ENCODE peak calls at places on chromosomes 2 and 18, in eight cellular contexts. D, C, F, Q, R, K, J and W are unnamed samples. For H3K4me1 and H3K36me3, the result is how much of the 10 kb centered on the place peaks cover.

GRCh38 chr18:7567487-7568425 is 640 bp downstream of the PTPRM start:
- DNase-seq in F (peak), K (no peak), R (peak), Q (no peak), C (peak), D (peak), J (peak), W (peak)

GRCh38 chr18:12943200-12943599 is 4.6 kb upstream of the SEH1L start:
- DNase-seq in R (no peak), Q (no peak), J (no peak), C (no peak), D (no peak), F (no peak), K (no peak), W (no peak)

GRCh38 chr18:52422985-52423601 is 83.1 kb downstream of the DCC start:
- DNase-seq in R (no peak), C (no peak), F (no peak), D (no peak), Q (no peak), J (no peak), K (no peak), W (no peak)

GRCh38 chr18:62637807-62638687 is 77.3 kb upstream of the PHLPP1 start:
- DNase-seq in Q (peak), K (no peak), J (no peak), C (no peak), D (peak), F (no peak), R (no peak), W (no peak)

GRCh38 chr2:28368417-28368798 is 24.2 kb upstream of the FOSL2 start:
- DNase-seq in K (no peak), J (no peak), F (no peak), C (no peak), R (no peak), Q (no peak), D (peak), W (no peak)

GRCh38 chr2:31004252-31004651 is 134.0 kb downstream of the GALNT14 start:
- DNase-seq in R (no peak), F (no peak), D (no peak), Q (no peak), C (no peak), J (no peak), K (no peak), W (no peak)

GRCh38 chr2:136787970-136788369 is 22.6 kb downstream of the THSD7B start:
- DNase-seq in F (no peak), K (no peak), R (no peak), D (no peak), J (no peak), C (no peak), Q (no peak), W (no peak)

GRCh38 chr2:240901986-240902614 is 4.0 kb upstream of the CROCC2 start:
- DNase-seq in C (no peak), K (no peak), J (peak), Q (no peak), D (no peak), F (no peak), R (no peak), W (no peak)

GRCh38 chr18:37634516-37634915 is 68.9 kb upstream of the CELF4 start:
- DNase-seq in K (peak), D (no peak), C (no peak), F (no peak), R (no peak), Q (no peak), J (no peak), W (no peak)

GRCh38 chr2:34447097-34447496 is 848.0 kb upstream of the FAM98A start:
- DNase-seq in F (no peak), C (no peak), D (peak), Q (no peak), R (no peak), K (no peak), J (no peak), W (no peak)

GRCh38 chr2:190988910-190989309 is 25.1 kb downstream of the STAT1 start:
- DNase-seq in D (no peak), J (no peak), Q (no peak), C (no peak), K (no peak), R (no peak), F (no peak), W (no peak)

GRCh38 chr2:74317696-74318095 is 25.5 kb downstream of the SLC4A5 start:
- DNase-seq in K (no peak), D (no peak), F (no peak), J (no peak), Q (no peak), C (no peak), R (no peak), W (no peak)

GRCh38 chr2:37665038-37665437 is 6.4 kb downstream of the CDC42EP3 start:
- DNase-seq in D (no peak), Q (no peak), J (no peak), R (no peak), F (no peak), K (no peak), C (no peak), W (no peak)

GRCh38 chr2:35410431-35411061 is 945.0 kb upstream of the CRIM1 start:
- DNase-seq in D (peak), J (peak), Q (no peak), K (no peak), R (peak), C (no peak), F (peak), W (peak)

GRCh38 chr18:8962906-8963635 is 139.4 kb upstream of the NDUFV2 start:
- DNase-seq in D (no peak), J (no peak), C (no peak), R (no peak), F (no peak), K (peak), Q (no peak), W (no peak)

GRCh38 chr18:9653390-9653789 is 39.0 kb upstream of the PPP4R1 start:
- DNase-seq in D (no peak), J (peak), R (no peak), Q (no peak), F (peak), C (no peak), K (no peak), W (peak)

GRCh38 chr2:2389215-2389614 is 58.1 kb upstream of the MYT1L start:
- DNase-seq in R (no peak), C (no peak), K (no peak), D (peak), Q (no peak), J (no peak), F (no peak), W (no peak)

GRCh38 chr2:108401800-108402199 is 24.0 kb downstream of the SULT1C4 start:
- DNase-seq in F (no peak), K (no peak), Q (no peak), J (no peak), R (no peak), D (no peak), C (no peak), W (no peak)

GRCh38 chr18:76351961-76352581 is 143.0 kb downstream of the ZNF516 start:
- DNase-seq in F (peak), J (peak), Q (no peak), C (no peak), D (no peak), R (peak), K (peak), W (no peak)

GRCh38 chr18:68263481-68263880 is 451.4 kb downstream of the TMX3 start:
- DNase-seq in R (no peak), D (no peak), J (no peak), C (no peak), F (no peak), K (no peak), Q (no peak), W (no peak)

GRCh38 chr2:149178626-149179025 is 140.1 kb downstream of the LYPD6B start:
- DNase-seq in F (no peak), J (no peak), K (no peak), R (no peak), C (no peak), Q (no peak), D (no peak), W (no peak)

GRCh38 chr2:85935746-85936208 is 47.0 kb upstream of the ST3GAL5 start:
- DNase-seq in F (no peak), D (peak), J (no peak), Q (no peak), C (no peak), R (no peak), K (no peak), W (no peak)

DNA sequence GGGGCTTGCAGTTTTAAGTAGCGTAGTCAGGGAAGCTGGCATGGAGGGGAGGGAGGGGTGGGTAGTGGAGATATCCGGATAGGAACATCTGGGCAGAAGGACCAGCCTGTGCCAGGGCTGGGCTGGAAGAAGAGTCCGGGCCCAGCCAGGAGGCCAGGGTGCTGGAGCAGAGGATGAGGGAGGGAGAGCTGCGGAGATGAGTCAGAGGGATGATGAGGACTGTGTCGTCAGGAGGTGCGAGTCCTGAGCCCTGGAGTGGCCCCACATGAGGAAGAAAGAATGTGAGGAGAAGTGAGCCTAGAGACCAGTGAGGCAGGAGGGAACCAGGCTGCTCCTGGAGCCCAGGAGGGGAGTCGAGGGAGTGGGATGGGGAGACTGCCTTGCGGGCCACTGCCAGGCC is 82.4 kb downstream of the CTIF start:
- DNase-seq in F (no peak), Q (no peak), K (no peak), D (no peak), C (no peak), R (no peak), J (no peak), W (no peak)
- H3K4me3 ChIP-seq in F (no peak), Q (no peak), K (no peak), D (no peak), C (no peak), R (no peak), J (no peak), W (no peak)

DNA sequence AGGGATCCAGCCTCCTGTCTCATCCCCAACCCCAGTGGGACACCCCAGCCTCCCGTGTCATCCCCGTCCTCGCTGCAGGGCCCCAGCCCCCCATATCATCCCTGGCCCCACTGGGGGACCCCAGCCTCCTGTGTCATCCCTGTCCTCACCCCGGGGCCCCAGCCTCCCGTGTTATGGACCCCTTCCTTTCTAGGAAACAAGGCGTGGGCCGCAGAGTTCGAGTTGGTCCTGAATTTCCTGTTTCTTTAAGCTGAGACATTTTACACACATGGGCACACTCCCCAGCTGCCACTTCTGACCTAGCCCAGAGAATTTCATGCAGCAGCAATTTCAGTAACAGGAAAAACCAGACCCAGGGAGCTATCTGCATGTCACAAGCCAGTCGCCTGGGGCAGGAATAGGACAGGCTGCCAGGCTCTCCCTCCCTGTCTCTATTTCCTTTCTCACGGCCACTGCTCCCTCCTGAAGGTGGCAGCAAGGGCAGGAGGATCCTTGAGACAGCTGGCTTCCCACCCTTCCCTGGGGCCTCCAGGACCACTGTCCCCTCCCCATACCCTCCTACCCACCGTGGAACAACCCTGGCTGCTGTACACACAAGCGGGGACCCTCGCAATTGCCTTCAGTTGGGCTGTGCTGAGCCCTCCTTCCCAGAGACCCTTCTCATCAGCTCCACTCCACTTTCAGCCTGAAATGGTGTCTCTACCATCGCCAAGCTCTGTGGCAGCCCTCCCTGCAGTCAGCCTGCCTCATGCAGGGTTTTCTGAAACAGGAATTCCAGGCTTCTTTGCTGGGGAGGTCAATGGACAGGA is 141.9 kb upstream of the ID2 start:
- DNase-seq in D (peak), J (no peak), C (peak), K (no peak), F (peak), R (no peak), Q (no peak), W (no peak)
- H3K4me1 ChIP-seq in D (under half), J (under half), C (under half), K (half or more), F (under half), R (under half), Q (under half), W (under half)

DNA sequence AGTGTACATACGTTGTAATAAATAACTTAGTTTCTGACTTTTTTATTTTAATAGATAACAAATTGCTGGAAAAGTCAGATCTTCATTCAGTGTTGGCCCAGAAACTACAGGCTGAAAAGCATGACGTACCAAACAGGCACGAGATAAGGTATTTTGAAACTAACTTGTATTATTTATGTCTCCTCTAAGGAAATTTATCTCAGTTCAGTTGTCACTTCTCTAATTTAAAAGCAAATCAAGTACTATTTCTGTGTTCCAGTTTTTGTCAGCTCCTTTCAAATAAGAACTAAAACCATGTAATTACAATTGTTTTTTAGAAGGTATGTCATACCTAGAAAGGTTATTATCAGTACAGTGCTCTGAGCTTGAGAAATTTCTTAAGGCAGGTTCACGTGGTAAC is 4.6 kb downstream of the ATG16L1 start:
- DNase-seq in J (no peak), Q (no peak), F (no peak), D (no peak), K (no peak), R (no peak), C (no peak), W (no peak)
- H3K36me3 ChIP-seq in J (under half), Q (half or more), F (under half), D (under half), K (under half), R (under half), C (half or more), W (under half)

GRCh38 chr2:230957756-230958391 is 32.8 kb upstream of the GPR55 start:
- DNase-seq in Q (no peak), J (no peak), F (no peak), D (no peak), C (no peak), R (no peak), K (no peak), W (no peak)
- H3K4me3 ChIP-seq in Q (peak), J (peak), F (peak), D (peak), C (peak), R (peak), K (peak), W (peak)

GRCh38 chr2:202042444-202042843 is 8.8 kb downstream of the FZD7 start:
- DNase-seq in J (no peak), K (no peak), D (no peak), R (no peak), Q (no peak), F (no peak), C (no peak), W (no peak)

GRCh38 chr2:202044777-202045176 is 11.1 kb downstream of the FZD7 start:
- DNase-seq in C (no peak), K (no peak), F (no peak), R (no peak), Q (no peak), J (no peak), D (no peak), W (no peak)

GRCh38 chr2:202039278-202040100 is 5.8 kb downstream of the FZD7 start:
- DNase-seq in R (no peak), J (no peak), Q (no peak), F (no peak), K (no peak), D (peak), C (no peak), W (no peak)

GRCh38 chr2:202046577-202046976 is 12.9 kb downstream of the FZD7 start:
- DNase-seq in D (no peak), Q (no peak), F (no peak), C (no peak), K (no peak), R (no peak), J (no peak), W (no peak)

DNA sequence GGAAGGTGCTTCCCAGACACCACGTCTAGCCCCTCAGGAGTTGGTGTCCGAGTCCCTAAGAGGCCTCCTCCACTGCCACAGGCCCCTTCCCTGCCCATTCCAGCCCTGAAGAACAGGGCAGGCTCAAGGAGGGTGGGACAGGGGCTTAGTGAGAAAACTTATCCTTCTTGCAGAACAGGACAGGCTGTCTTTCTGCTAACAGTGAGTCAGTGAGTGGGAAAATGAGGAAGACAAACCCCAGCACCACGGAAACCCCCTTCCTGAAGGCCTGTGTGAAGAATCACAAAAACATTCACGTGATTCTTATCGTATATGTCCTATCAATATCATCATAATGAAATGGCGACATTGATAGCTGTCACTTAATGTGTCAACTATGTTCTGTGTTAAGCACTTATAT is 9.8 kb downstream of the FZD7 start:
- DNase-seq in C (no peak), J (no peak), F (no peak), Q (no peak), K (no peak), R (no peak), D (no peak), W (no peak)
- H3K4me1 ChIP-seq in C (under half), J (under half), F (under half), Q (under half), K (under half), R (under half), D (under half), W (under half)

GRCh38 chr2:203442463-203442862 is 92.6 kb downstream of the RAPH1 start:
- DNase-seq in J (no peak), Q (no peak), R (no peak), D (no peak), K (no peak), F (no peak), C (no peak), W (no peak)
- H3K36me3 ChIP-seq in J (under half), Q (under half), R (under half), D (half or more), K (half or more), F (under half), C (half or more), W (under half)

DNA sequence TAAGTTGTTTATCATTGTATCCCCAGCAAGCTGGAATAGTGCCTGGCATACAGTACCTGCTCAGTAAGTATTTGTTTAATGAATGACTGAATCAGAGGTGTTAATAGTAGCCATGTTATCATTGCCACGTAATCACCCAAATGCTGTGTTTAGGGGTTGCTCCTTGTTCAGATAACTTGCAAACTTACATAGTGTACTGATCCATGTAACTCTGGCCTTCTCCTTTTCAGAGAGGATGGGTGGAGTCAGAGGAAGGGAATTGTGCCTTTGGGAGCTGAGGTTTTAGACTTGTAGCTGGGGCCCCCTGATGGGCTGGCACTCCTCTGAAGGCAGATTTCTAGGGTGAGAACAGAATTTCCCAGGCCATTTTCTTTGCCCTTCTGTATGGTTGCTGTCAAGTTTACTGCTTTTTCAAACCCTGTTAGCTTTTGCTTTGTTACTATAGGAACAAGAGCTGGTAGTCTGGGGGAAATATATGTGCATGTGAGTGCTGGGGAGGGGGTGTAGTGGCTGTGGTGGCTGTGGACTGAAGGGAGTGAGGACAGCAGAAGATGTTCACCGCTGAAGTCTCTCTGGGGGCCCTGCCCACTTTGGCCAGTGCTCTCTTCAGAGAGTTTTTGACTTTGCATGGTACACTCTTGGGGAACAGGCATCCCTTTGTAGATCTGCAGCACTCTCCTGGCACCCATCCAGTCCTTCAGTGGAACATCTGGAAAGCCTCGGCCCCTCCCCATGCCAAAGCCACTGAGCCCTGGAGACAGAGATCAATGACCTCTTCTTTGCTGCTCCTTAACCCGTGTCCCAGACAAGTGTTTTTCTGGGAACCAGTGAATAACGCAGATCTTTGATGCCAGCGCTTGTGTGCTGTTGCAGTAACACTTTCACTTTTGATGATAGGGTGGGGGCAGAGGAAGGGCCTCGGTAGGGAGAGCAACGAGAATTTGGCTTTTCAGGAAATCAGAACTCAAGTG is 208.9 kb downstream of the PRKCE start:
- DNase-seq in J (peak), K (no peak), F (peak), D (peak), Q (no peak), R (peak), C (no peak), W (no peak)
- H3K4me3 ChIP-seq in J (peak), K (peak), F (peak), D (no peak), Q (peak), R (peak), C (no peak), W (no peak)